ENCODE peak calls at places on chromosomes 1 and 21, in eight cellular contexts. Q is transverse colon, G is epithelial cell of proximal tubule, C is IMR-90, P is breast epithelium, N is uterus, U is lower leg skin, R is fibroblast of the aortic adventitia. X is an unnamed sample.

GRCh38 chr1:911875-912739 is 11.6 kb upstream of the SAMD11 start:
- DNase-seq in Q (no peak), G (no peak), C (no peak), P (no peak), N (no peak), U (peak; percentile 29), R (no peak), X (no peak)

GRCh38 chr1:206471993-206472392 is 1.7 kb downstream of the IKBKE start:
- DNase-seq in Q (no peak), G (no peak), C (no peak), P (no peak), N (no peak), U (no peak), R (no peak), X (no peak)

GRCh38 chr1:152325111-152325510 is at the start of gene FLG:
- DNase-seq in Q (no peak), G (no peak), C (no peak), P (no peak), N (no peak), U (no peak), R (no peak), X (no peak)

GRCh38 chr1:201436461-201436860 is 14.9 kb upstream of the TNNI1 start:
- DNase-seq in Q (no peak), G (no peak), C (peak; percentile 26), P (no peak), N (no peak), U (no peak), R (no peak), X (peak; percentile 21)

GRCh38 chr1:148290881-148291280 is 138.8 kb upstream of the NBPF11 start:
- DNase-seq in Q (no peak), G (no peak), C (no peak), P (no peak), N (no peak), U (no peak), R (peak; percentile 80), X (no peak)

GRCh38 chr1:76430532-76430931 is 356.0 kb downstream of the ST6GALNAC3 start:
- DNase-seq in Q (no peak), G (no peak), C (no peak), P (no peak), N (no peak), U (no peak), R (peak; percentile 9), X (peak; percentile 4)

GRCh38 chr1:157090771-157091170 is 8.8 kb downstream of the ETV3L start:
- DNase-seq in Q (no peak), G (no peak), C (no peak), P (no peak), N (no peak), U (peak; percentile 82), R (no peak), X (no peak)

GRCh38 chr1:58597991-58598390 is 20.9 kb upstream of the TACSTD2 start:
- DNase-seq in Q (no peak), G (no peak), C (no peak), P (no peak), N (no peak), U (no peak), R (no peak), X (no peak)

GRCh38 chr1:241639040-241639652 is 1.0 kb downstream of the CHML start:
- DNase-seq in Q (no peak), G (no peak), C (peak; percentile 23), P (no peak), N (no peak), U (no peak), R (peak; percentile 14), X (no peak)

GRCh38 chr1:201718346-201719202 is 110.4 kb upstream of the IPO9 start:
- DNase-seq in Q (no peak), G (no peak), C (no peak), P (no peak), N (peak; percentile 28), U (peak; percentile 84), R (no peak), X (no peak)

GRCh38 chr21:32940079-32941014 is 85.4 kb upstream of the OLIG2 start:
- DNase-seq in Q (peak; percentile 41), G (no peak), C (peak; percentile 43), P (no peak), N (peak; percentile 16), U (peak; percentile 64), R (peak; percentile 56), X (peak; percentile 62)

GRCh38 chr1:66535853-66536252 is 1.9 kb downstream of the SGIP1 start:
- DNase-seq in Q (no peak), G (no peak), C (no peak), P (no peak), N (no peak), U (no peak), R (no peak), X (no peak)

GRCh38 chr1:48069662-48070432 is 72.7 kb upstream of the TRABD2B start:
- DNase-seq in Q (peak; percentile 15), G (no peak), C (no peak), P (no peak), N (peak; percentile 44), U (peak; percentile 62), R (peak; percentile 84), X (peak; percentile 36)

GRCh38 chr1:31576201-31576669 is at the start of gene TINAGL1:
- DNase-seq in Q (peak; percentile 94), G (no peak), C (no peak), P (peak; percentile 69), N (peak; percentile 70), U (no peak), R (no peak), X (no peak)

GRCh38 chr1:60265560-60266535 is 192.3 kb upstream of the C1orf87 start:
- DNase-seq in Q (no peak), G (peak; percentile 82), C (peak; percentile 0), P (no peak), N (no peak), U (no peak), R (peak; percentile 59), X (peak; percentile 60)

GRCh38 chr21:15192243-15192642 is 127.4 kb upstream of the NRIP1 start:
- DNase-seq in Q (no peak), G (no peak), C (no peak), P (no peak), N (peak; percentile 23), U (no peak), R (peak; percentile 14), X (peak; percentile 73)

GRCh38 chr1:82152356-82153281 is 351.9 kb downstream of the ADGRL2 start:
- DNase-seq in Q (no peak), G (no peak), C (no peak), P (no peak), N (no peak), U (no peak), R (no peak), X (no peak)

GRCh38 chr21:45266518-45267389 is 20.9 kb downstream of the POFUT2 start:
- DNase-seq in Q (no peak), G (no peak), C (no peak), P (peak; percentile 46), N (no peak), U (peak; percentile 74), R (no peak), X (no peak)

DNA sequence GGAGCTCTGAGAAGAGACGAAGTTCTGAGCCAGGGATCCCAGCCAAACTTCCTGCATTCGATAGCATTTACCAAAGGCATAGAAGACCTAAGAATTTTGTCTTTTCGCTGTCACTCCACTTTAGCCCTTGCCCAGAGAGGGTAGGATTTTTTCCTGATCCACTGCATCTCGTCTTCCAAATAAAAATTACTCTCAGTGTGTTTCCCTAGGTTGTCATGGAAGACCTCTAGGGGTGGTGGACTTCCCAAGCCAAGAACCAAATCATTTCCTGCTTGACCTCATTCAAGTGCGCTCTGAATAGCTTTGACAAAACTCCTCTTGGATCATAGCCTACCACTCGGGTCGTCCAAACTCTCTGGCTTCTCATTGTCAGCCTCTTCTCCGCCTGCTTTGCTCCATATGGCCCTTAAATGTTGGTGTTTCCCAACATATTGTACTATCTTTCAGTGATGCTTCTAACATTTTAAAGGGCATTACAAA is 444 bp upstream of the C1orf52 start:
- DNase-seq in Q (no peak), G (no peak), C (peak; percentile 62), P (no peak), N (peak; percentile 63), U (no peak), R (peak; percentile 89), X (peak; percentile 90)
- TF ChIP-seq CTCF in Q (no peak), G (no peak), C (no peak), P (no peak), N (no peak), U (no peak), R (no peak), X (no peak)

DNA sequence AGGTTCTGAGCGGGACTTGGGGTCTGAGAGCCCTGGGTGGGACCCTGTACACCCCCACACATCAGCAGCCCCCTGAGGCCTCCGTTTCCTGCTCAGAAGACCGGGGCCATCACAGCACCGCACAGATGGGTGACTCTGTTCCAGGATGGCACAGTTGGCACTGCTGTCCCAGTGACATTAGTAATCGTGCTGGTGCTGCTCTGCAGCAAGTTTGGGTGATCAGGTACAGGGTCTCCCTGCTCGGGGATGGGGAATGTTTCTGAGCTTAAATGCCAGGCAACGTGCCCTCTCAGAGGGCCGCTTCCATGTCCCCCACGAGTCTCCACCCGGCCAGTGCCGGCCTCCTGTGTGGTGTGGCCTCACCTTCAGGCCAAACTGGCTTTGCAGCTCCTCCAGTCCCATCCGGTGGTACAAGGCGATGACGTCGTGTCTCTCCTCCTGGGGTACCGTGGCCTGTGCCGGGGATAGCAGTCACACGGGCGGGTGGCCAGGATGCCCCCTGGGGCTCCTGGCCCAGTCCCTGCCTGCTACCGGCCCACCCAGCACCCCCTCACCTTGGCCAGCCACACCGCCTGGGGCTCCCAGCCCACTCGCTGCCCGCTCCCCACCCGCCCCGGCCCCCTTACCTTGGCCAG is 17.1 kb downstream of the PRXL2B start:
- DNase-seq in Q (no peak), G (no peak), C (no peak), P (no peak), N (no peak), U (peak; percentile 84), R (no peak), X (no peak)
- H3K4me3 ChIP-seq in Q (no peak overlapping the region), G (no peak overlapping the region), C (no peak overlapping the region), P (no peak overlapping the region), N (no peak overlapping the region), U (no peak overlapping the region), R (no peak overlapping the region), X (no peak overlapping the region)

GRCh38 chr1:26863677-26864060 is 720 bp downstream of the SFN start:
- DNase-seq in Q (no peak), G (no peak), C (no peak), P (no peak), N (no peak), U (no peak), R (no peak), X (no peak)

GRCh38 chr1:26861889-26862371 is 1.0 kb upstream of the SFN start:
- DNase-seq in Q (no peak), G (no peak), C (no peak), P (no peak), N (no peak), U (no peak), R (peak; percentile 16), X (no peak)

GRCh38 chr1:26862781-26863676 is at the start of gene SFN:
- DNase-seq in Q (peak; percentile 91), G (no peak), C (no peak), P (peak; percentile 76), N (no peak), U (peak; percentile 92), R (no peak), X (no peak)

GRCh38 chr1:26861286-26861701 is 1.7 kb upstream of the SFN start:
- DNase-seq in Q (no peak), G (no peak), C (peak; percentile 46), P (no peak), N (no peak), U (no peak), R (peak; percentile 30), X (peak; percentile 29)

GRCh38 chr1:26864610-26865480 is 1.9 kb downstream of the SFN start:
- DNase-seq in Q (peak; percentile 98), G (peak; percentile 67), C (peak; percentile 97), P (peak; percentile 99), N (peak; percentile 98), U (peak; percentile 99), R (peak; percentile 96), X (peak; percentile 97)
- TF ChIP-seq CTCF in Q (no peak), G (no peak), C (no peak), P (no peak), N (peak; percentile 23), U (no peak), R (no peak), X (no peak)

GRCh38 chr1:219264557-219264956 is 90.9 kb downstream of the LYPLAL1 start:
- DNase-seq in Q (no peak), G (no peak), C (no peak), P (no peak), N (no peak), U (no peak), R (peak; percentile 5), X (no peak)
- H3K4me3 ChIP-seq in Q (no peak overlapping the region), G (no peak overlapping the region), C (no peak overlapping the region), P (no peak overlapping the region), N (no peak overlapping the region), U (no peak overlapping the region), R (no peak overlapping the region), X (no peak overlapping the region)